ENCODE peak calls at places on chromosome 13, in eight cellular contexts. A is activated naive CD4-positive, alpha-beta T cell treated with anti-CD3 and anti-CD28 coated beads, Interleukin-2, amount 10 ng/mL, durations not matched to agents 7 days and 5 days; P is endothelial cell; M is omental fat pad; Z is Ammon's horn; C is RWPE1; T is mesenchymal stem cell; W is NCI-H82. Y is an unnamed sample.

GRCh38 chr13:28819046-28819747 is 942 bp upstream of the MTUS2 start:
- DNase-seq in T (peak; percentile 31), C (no peak), Z (no peak), A (no peak), P (no peak), W (no peak), M (no peak), Y (no peak)

GRCh38 chr13:112840472-112841302 is 128.3 kb upstream of the MCF2L start:
- DNase-seq in C (no peak), A (no peak), M (no peak), P (no peak), W (no peak), T (no peak), Z (no peak), Y (no peak)

GRCh38 chr13:65414187-65414586 is 1815.9 kb downstream of the PCDH9 start:
- DNase-seq in C (no peak), W (no peak), Z (no peak), T (no peak), P (no peak), M (no peak), A (no peak), Y (no peak)

GRCh38 chr13:110067355-110068175 is 239.4 kb downstream of the COL4A1 start:
- DNase-seq in T (no peak), A (no peak), P (no peak), C (no peak), Z (no peak), M (no peak), W (no peak), Y (no peak)

GRCh38 chr13:59658736-59659330 is 504.9 kb downstream of the DIAPH3 start:
- DNase-seq in C (no peak), W (peak; percentile 39), Z (no peak), M (no peak), T (no peak), P (no peak), A (no peak), Y (no peak)

GRCh38 chr13:35475131-35475959 is 1.1 kb downstream of the MAB21L1 start:
- DNase-seq in A (peak; percentile 43), T (peak; percentile 30), M (no peak), P (peak; percentile 46), W (peak; percentile 76), Z (peak; percentile 47), C (no peak), Y (peak; percentile 19)

GRCh38 chr13:105982219-105982618 is 553.2 kb downstream of the EFNB2 start:
- DNase-seq in A (no peak), W (peak; percentile 35), P (peak; percentile 18), C (no peak), T (no peak), Z (no peak), M (no peak), Y (peak; percentile 49)

GRCh38 chr13:61002686-61003085 is 413.0 kb downstream of the PCDH20 start:
- DNase-seq in W (peak; percentile 5), A (no peak), T (no peak), P (no peak), M (no peak), C (no peak), Z (no peak), Y (no peak)

GRCh38 chr13:99322297-99323103 is 15.3 kb upstream of the GPR183 start:
- DNase-seq in A (peak; percentile 48), C (peak; percentile 62), M (no peak), T (peak; percentile 84), Z (no peak), P (no peak), W (no peak), Y (no peak)

GRCh38 chr13:93951153-93951552 is 528.3 kb downstream of the DCT start:
- DNase-seq in T (no peak), A (no peak), W (peak; percentile 50), C (no peak), P (no peak), M (no peak), Z (peak; percentile 10), Y (no peak)

GRCh38 chr13:60363288-60363687 is 33.7 kb upstream of the TDRD3 start:
- DNase-seq in A (no peak), T (no peak), C (no peak), Z (no peak), M (no peak), W (no peak), P (no peak), Y (no peak)

GRCh38 chr13:18991054-18991453 is 190.6 kb downstream of the TUBA3C start:
- DNase-seq in W (no peak), T (no peak), C (no peak), Z (no peak), M (no peak), A (no peak), P (no peak), Y (no peak)

GRCh38 chr13:110597041-110597689 is 18.2 kb upstream of the NAXD start:
- DNase-seq in A (no peak), M (no peak), T (no peak), P (no peak), Z (no peak), C (no peak), W (no peak), Y (no peak)

GRCh38 chr13:24033527-24034302 is 126.8 kb upstream of the SPATA13 start:
- DNase-seq in Z (no peak), C (no peak), W (no peak), T (peak; percentile 79), M (no peak), P (no peak), A (no peak), Y (no peak)

GRCh38 chr13:43822969-43823368 is 36.2 kb upstream of the ENOX1 start:
- DNase-seq in A (no peak), T (no peak), Z (no peak), C (no peak), M (no peak), W (no peak), P (no peak), Y (no peak)

Y was measured in WERI-Rb-1.